ENCODE peak calls at places on chromosome 6, in eight cellular contexts. One of them, this sample, is unnamed.
A peak's percentile ranks its signal among the peaks of the same experiment; 100 is the strongest.

GRCh38 chr6:148851683-148852556 is 105.1 kb downstream of the UST start:
- DNase-seq in PC-3: no peak
- DNase-seq in heart right ventricle: no peak
- DNase-seq in right lobe of liver: no peak
- DNase-seq in glutamatergic neuron: no peak
- DNase-seq in heart left ventricle: no peak
- DNase-seq in SK-N-SH: no peak
- DNase-seq in colonic mucosa: no peak
- DNase-seq in this sample: no peak

GRCh38 chr6:160337301-160337700 is 10.9 kb upstream of the SLC22A3 start:
- DNase-seq in glutamatergic neuron: no peak
- DNase-seq in right lobe of liver: no peak
- DNase-seq in colonic mucosa: no peak
- DNase-seq in heart right ventricle: no peak
- DNase-seq in PC-3: peak; percentile 72
- DNase-seq in SK-N-SH: no peak
- DNase-seq in heart left ventricle: no peak
- DNase-seq in this sample: no peak

GRCh38 chr6:30894935-30895334 is 10.6 kb downstream of the DDR1 start:
- DNase-seq in heart right ventricle: no peak
- DNase-seq in PC-3: no peak
- DNase-seq in SK-N-SH: no peak
- DNase-seq in right lobe of liver: no peak
- DNase-seq in heart left ventricle: no peak
- DNase-seq in glutamatergic neuron: no peak
- DNase-seq in colonic mucosa: no peak
- DNase-seq in this sample: no peak

GRCh38 chr6:112235956-112236355 is 18.4 kb downstream of the LAMA4 start:
- DNase-seq in glutamatergic neuron: no peak
- DNase-seq in PC-3: no peak
- DNase-seq in heart right ventricle: no peak
- DNase-seq in SK-N-SH: no peak
- DNase-seq in heart left ventricle: peak; percentile 45
- DNase-seq in colonic mucosa: no peak
- DNase-seq in right lobe of liver: no peak
- DNase-seq in this sample: peak; percentile 40

GRCh38 chr6:8108031-8108660 is 5.8 kb upstream of the EEF1E1 start:
- DNase-seq in heart right ventricle: no peak
- DNase-seq in colonic mucosa: no peak
- DNase-seq in right lobe of liver: no peak
- DNase-seq in PC-3: peak; percentile 94
- DNase-seq in SK-N-SH: no peak
- DNase-seq in heart left ventricle: no peak
- DNase-seq in glutamatergic neuron: no peak
- DNase-seq in this sample: peak; percentile 92

GRCh38 chr6:118813795-118814194 is 80.2 kb upstream of the ASF1A start:
- DNase-seq in glutamatergic neuron: no peak
- DNase-seq in heart left ventricle: no peak
- DNase-seq in heart right ventricle: no peak
- DNase-seq in right lobe of liver: no peak
- DNase-seq in PC-3: no peak
- DNase-seq in SK-N-SH: no peak
- DNase-seq in colonic mucosa: no peak
- DNase-seq in this sample: peak; percentile 21

GRCh38 chr6:148890605-148891004 is 143.8 kb downstream of the UST start:
- DNase-seq in right lobe of liver: no peak
- DNase-seq in PC-3: no peak
- DNase-seq in glutamatergic neuron: no peak
- DNase-seq in heart left ventricle: no peak
- DNase-seq in colonic mucosa: no peak
- DNase-seq in heart right ventricle: no peak
- DNase-seq in SK-N-SH: no peak
- DNase-seq in this sample: no peak

GRCh38 chr6:169618526-169619490 is 83.0 kb downstream of the WDR27 start:
- DNase-seq in right lobe of liver: no peak
- DNase-seq in heart left ventricle: no peak
- DNase-seq in heart right ventricle: no peak
- DNase-seq in PC-3: peak; percentile 62
- DNase-seq in colonic mucosa: no peak
- DNase-seq in SK-N-SH: no peak
- DNase-seq in glutamatergic neuron: no peak
- DNase-seq in this sample: peak; percentile 94

GRCh38 chr6:136226027-136226673 is 24.0 kb downstream of the MTFR2 start:
- DNase-seq in PC-3: peak; percentile 68
- DNase-seq in colonic mucosa: peak; percentile 56
- DNase-seq in heart left ventricle: no peak
- DNase-seq in SK-N-SH: peak; percentile 69
- DNase-seq in heart right ventricle: no peak
- DNase-seq in glutamatergic neuron: peak; percentile 51
- DNase-seq in right lobe of liver: peak; percentile 57
- DNase-seq in this sample: peak; percentile 46

GRCh38 chr6:44561062-44561591 is 173.6 kb downstream of the CDC5L start:
- DNase-seq in SK-N-SH: peak; percentile 33
- DNase-seq in glutamatergic neuron: no peak
- DNase-seq in heart left ventricle: no peak
- DNase-seq in right lobe of liver: no peak
- DNase-seq in heart right ventricle: no peak
- DNase-seq in PC-3: no peak
- DNase-seq in colonic mucosa: no peak
- DNase-seq in this sample: no peak

GRCh38 chr6:159126590-159126989 is 42.6 kb upstream of the FNDC1 start:
- DNase-seq in heart left ventricle: peak; percentile 89
- DNase-seq in PC-3: no peak
- DNase-seq in glutamatergic neuron: no peak
- DNase-seq in right lobe of liver: no peak
- DNase-seq in heart right ventricle: peak; percentile 74
- DNase-seq in SK-N-SH: no peak
- DNase-seq in colonic mucosa: no peak
- DNase-seq in this sample: no peak

GRCh38 chr6:19452495-19452894 is 384.7 kb upstream of the ID4 start:
- DNase-seq in right lobe of liver: no peak
- DNase-seq in heart right ventricle: no peak
- DNase-seq in heart left ventricle: no peak
- DNase-seq in SK-N-SH: no peak
- DNase-seq in colonic mucosa: no peak
- DNase-seq in PC-3: peak; percentile 30
- DNase-seq in glutamatergic neuron: no peak
- DNase-seq in this sample: no peak

GRCh38 chr6:159008656-159009288 is 8.8 kb upstream of the RSPH3 start:
- DNase-seq in colonic mucosa: no peak
- DNase-seq in heart right ventricle: no peak
- DNase-seq in PC-3: peak; percentile 54
- DNase-seq in heart left ventricle: no peak
- DNase-seq in right lobe of liver: no peak
- DNase-seq in SK-N-SH: peak; percentile 8
- DNase-seq in glutamatergic neuron: no peak
- DNase-seq in this sample: peak; percentile 27

GRCh38 chr6:158812611-158813010 is 6.6 kb downstream of the EZR start:
- DNase-seq in SK-N-SH: no peak
- DNase-seq in glutamatergic neuron: no peak
- DNase-seq in heart right ventricle: no peak
- DNase-seq in heart left ventricle: no peak
- DNase-seq in PC-3: no peak
- DNase-seq in right lobe of liver: peak; percentile 56
- DNase-seq in colonic mucosa: no peak
- DNase-seq in this sample: no peak

GRCh38 chr6:128413291-128413690 is 107.1 kb downstream of the PTPRK start:
- DNase-seq in glutamatergic neuron: no peak
- DNase-seq in PC-3: no peak
- DNase-seq in colonic mucosa: no peak
- DNase-seq in heart right ventricle: no peak
- DNase-seq in heart left ventricle: no peak
- DNase-seq in right lobe of liver: no peak
- DNase-seq in SK-N-SH: no peak
- DNase-seq in this sample: no peak

GRCh38 chr6:139373928-139374356 is 506 bp downstream of the CITED2 start:
- DNase-seq in SK-N-SH: no peak
- DNase-seq in colonic mucosa: no peak
- DNase-seq in right lobe of liver: no peak
- DNase-seq in PC-3: no peak
- DNase-seq in heart right ventricle: no peak
- DNase-seq in heart left ventricle: no peak
- DNase-seq in glutamatergic neuron: no peak
- DNase-seq in this sample: no peak

GRCh38 chr6:139376054-139376355 is 1.6 kb upstream of the CITED2 start:
- DNase-seq in heart left ventricle: no peak
- DNase-seq in right lobe of liver: no peak
- DNase-seq in SK-N-SH: no peak
- DNase-seq in colonic mucosa: no peak
- DNase-seq in PC-3: peak; percentile 12
- DNase-seq in heart right ventricle: peak; percentile 22
- DNase-seq in glutamatergic neuron: no peak
- DNase-seq in this sample: no peak

GRCh38 chr6:139373154-139373927 is 1.1 kb downstream of the CITED2 start:
- DNase-seq in colonic mucosa: peak; percentile 68
- DNase-seq in heart left ventricle: peak; percentile 73
- DNase-seq in SK-N-SH: peak; percentile 61
- DNase-seq in heart right ventricle: peak; percentile 71
- DNase-seq in right lobe of liver: peak; percentile 64
- DNase-seq in PC-3: peak; percentile 53
- DNase-seq in glutamatergic neuron: peak; percentile 81
- DNase-seq in this sample: peak; percentile 84

GRCh38 chr6:139375239-139376053 is 998 bp upstream of the CITED2 start:
- DNase-seq in colonic mucosa: peak; percentile 94
- DNase-seq in heart left ventricle: peak; percentile 90
- DNase-seq in SK-N-SH: peak; percentile 79
- DNase-seq in glutamatergic neuron: peak; percentile 91
- DNase-seq in heart right ventricle: peak; percentile 89
- DNase-seq in right lobe of liver: peak; percentile 96
- DNase-seq in PC-3: peak; percentile 90
- DNase-seq in this sample: peak; percentile 98

DNA sequence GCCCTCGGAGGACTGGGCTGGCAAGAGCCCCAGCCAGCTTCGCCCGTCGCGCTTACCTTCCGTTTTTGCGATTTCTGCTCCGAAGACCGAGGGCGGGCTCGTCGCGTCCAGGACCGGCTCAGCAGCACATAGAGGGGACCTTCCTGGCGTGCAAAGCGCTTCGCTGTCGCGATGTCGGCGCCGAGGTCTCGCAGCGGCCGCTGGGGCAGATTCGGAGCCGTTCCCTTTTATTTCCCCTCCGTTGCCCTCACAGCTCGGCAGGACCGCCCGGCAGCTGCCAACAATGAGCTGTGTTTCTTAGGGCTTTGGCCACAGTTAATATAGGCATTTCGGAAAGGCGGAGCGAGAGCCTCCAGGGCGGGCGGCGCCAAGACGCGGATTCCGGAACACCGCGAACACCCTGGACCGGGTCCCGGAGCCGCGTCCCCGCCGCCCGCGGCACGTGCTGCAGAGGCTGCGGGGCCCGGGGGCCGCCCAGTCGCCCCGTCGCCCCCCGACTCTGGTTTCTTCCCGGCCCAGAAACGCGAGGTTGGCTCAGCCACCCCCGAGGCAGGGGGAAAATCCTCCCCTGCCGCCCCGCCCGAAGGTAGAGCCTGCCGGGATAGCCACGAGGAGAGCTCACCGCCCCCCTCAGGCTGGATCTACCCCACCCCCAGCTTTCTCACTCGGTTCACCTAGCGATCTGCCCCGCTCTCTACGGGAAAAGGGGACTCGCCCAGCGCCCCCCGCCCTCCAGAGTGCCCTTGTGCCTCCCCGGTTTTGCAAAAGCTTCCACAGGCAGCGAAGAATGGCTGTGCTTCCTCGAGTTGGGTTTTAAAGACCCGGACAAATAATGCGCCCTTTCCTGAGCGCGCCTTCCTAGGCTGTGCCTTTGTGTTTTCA is at the start of gene CITED2:
- DNase-seq in heart right ventricle: peak; percentile 93
- DNase-seq in right lobe of liver: peak; percentile 96
- DNase-seq in colonic mucosa: peak; percentile 96
- DNase-seq in heart left ventricle: peak; percentile 93
- DNase-seq in SK-N-SH: peak; percentile 87
- DNase-seq in glutamatergic neuron: peak; percentile 91
- DNase-seq in PC-3: peak; percentile 91
- DNase-seq in this sample: peak; percentile 99
- TF ChIP-seq CTCF in heart right ventricle: peak; percentile 7
- TF ChIP-seq CTCF in right lobe of liver: peak; percentile 27
- TF ChIP-seq CTCF in colonic mucosa: no peak
- TF ChIP-seq CTCF in heart left ventricle: no peak
- TF ChIP-seq CTCF in SK-N-SH: peak; percentile 18
- TF ChIP-seq CTCF in glutamatergic neuron: no peak
- TF ChIP-seq CTCF in PC-3: no peak
- TF ChIP-seq CTCF in this sample: peak; percentile 39

GRCh38 chr6:130366011-130366963 is at the start of gene TMEM200A:
- DNase-seq in PC-3: no peak
- DNase-seq in SK-N-SH: peak; percentile 48
- DNase-seq in right lobe of liver: no peak
- DNase-seq in glutamatergic neuron: peak; percentile 77
- DNase-seq in heart left ventricle: peak; percentile 26
- DNase-seq in heart right ventricle: peak; percentile 7
- DNase-seq in colonic mucosa: peak; percentile 54
- DNase-seq in this sample: peak; percentile 36

GRCh38 chr6:130362128-130362527 is 3.7 kb upstream of the TMEM200A start:
- DNase-seq in glutamatergic neuron: no peak
- DNase-seq in heart left ventricle: no peak
- DNase-seq in heart right ventricle: no peak
- DNase-seq in right lobe of liver: no peak
- DNase-seq in SK-N-SH: no peak
- DNase-seq in colonic mucosa: peak; percentile 58
- DNase-seq in PC-3: peak; percentile 31
- DNase-seq in this sample: no peak

GRCh38 chr6:130364224-130364780 is 1.5 kb upstream of the TMEM200A start:
- DNase-seq in SK-N-SH: no peak
- DNase-seq in PC-3: no peak
- DNase-seq in heart left ventricle: no peak
- DNase-seq in glutamatergic neuron: no peak
- DNase-seq in colonic mucosa: no peak
- DNase-seq in right lobe of liver: no peak
- DNase-seq in heart right ventricle: no peak
- DNase-seq in this sample: no peak

GRCh38 chr6:130367767-130368166 is 1.9 kb downstream of the TMEM200A start:
- DNase-seq in glutamatergic neuron: no peak
- DNase-seq in PC-3: no peak
- DNase-seq in heart left ventricle: no peak
- DNase-seq in SK-N-SH: no peak
- DNase-seq in heart right ventricle: no peak
- DNase-seq in colonic mucosa: no peak
- DNase-seq in right lobe of liver: no peak
- DNase-seq in this sample: no peak

GRCh38 chr6:130365166-130366010 is 429 bp upstream of the TMEM200A start:
- DNase-seq in colonic mucosa: peak; percentile 70
- DNase-seq in right lobe of liver: no peak
- DNase-seq in heart left ventricle: peak; percentile 28
- DNase-seq in glutamatergic neuron: peak; percentile 94
- DNase-seq in SK-N-SH: peak; percentile 84
- DNase-seq in heart right ventricle: peak; percentile 39
- DNase-seq in PC-3: peak; percentile 27
- DNase-seq in this sample: peak; percentile 39
- TF ChIP-seq CTCF in colonic mucosa: peak; percentile 65
- TF ChIP-seq CTCF in right lobe of liver: peak; percentile 18
- TF ChIP-seq CTCF in heart left ventricle: peak; percentile 41
- TF ChIP-seq CTCF in glutamatergic neuron: peak; percentile 93
- TF ChIP-seq CTCF in SK-N-SH: peak; percentile 82
- TF ChIP-seq CTCF in heart right ventricle: peak; percentile 14
- TF ChIP-seq CTCF in PC-3: peak; percentile 60
- TF ChIP-seq CTCF in this sample: peak; percentile 91

GRCh38 chr6:3603443-3604130 is 146.7 kb upstream of the SLC22A23 start:
- DNase-seq in glutamatergic neuron: no peak
- DNase-seq in heart left ventricle: no peak
- DNase-seq in heart right ventricle: no peak
- DNase-seq in colonic mucosa: no peak
- DNase-seq in right lobe of liver: no peak
- DNase-seq in PC-3: peak; percentile 21
- DNase-seq in SK-N-SH: no peak
- DNase-seq in this sample: no peak
- TF ChIP-seq CTCF in glutamatergic neuron: no peak
- TF ChIP-seq CTCF in heart left ventricle: no peak
- TF ChIP-seq CTCF in heart right ventricle: no peak
- TF ChIP-seq CTCF in colonic mucosa: no peak
- TF ChIP-seq CTCF in right lobe of liver: no peak
- TF ChIP-seq CTCF in PC-3: no peak
- TF ChIP-seq CTCF in SK-N-SH: no peak
- TF ChIP-seq CTCF in this sample: no peak

GRCh38 chr6:9516207-9516606 is 898.7 kb downstream of the TFAP2A start:
- DNase-seq in colonic mucosa: no peak
- DNase-seq in SK-N-SH: no peak
- DNase-seq in heart left ventricle: peak; percentile 45
- DNase-seq in glutamatergic neuron: no peak
- DNase-seq in right lobe of liver: no peak
- DNase-seq in heart right ventricle: no peak
- DNase-seq in PC-3: peak; percentile 84
- DNase-seq in this sample: peak; percentile 59
- TF ChIP-seq CTCF in colonic mucosa: no peak
- TF ChIP-seq CTCF in SK-N-SH: no peak
- TF ChIP-seq CTCF in heart left ventricle: no peak
- TF ChIP-seq CTCF in glutamatergic neuron: no peak
- TF ChIP-seq CTCF in right lobe of liver: no peak
- TF ChIP-seq CTCF in heart right ventricle: no peak
- TF ChIP-seq CTCF in PC-3: no peak
- TF ChIP-seq CTCF in this sample: no peak